ENCODE peak calls at places on chromosomes 16 and 17, in nine cellular contexts. One of them, this sample, is unnamed. For H3K4me1, the result is how much of the 10 kb centered on the place peaks cover.

GRCh38 chr17:79993390-79994221 is 42.1 kb downstream of the TBC1D16 start:
- DNase-seq in neural progenitor cell: peak
- DNase-seq in iPS DF 6.9: no peak
- DNase-seq in psoas muscle: peak
- DNase-seq in thoracic aorta: no peak
- DNase-seq in DND-41: peak
- DNase-seq in left ventricle myocardium inferior: peak
- DNase-seq in prostate gland: peak
- DNase-seq in cardiac muscle cell: peak
- DNase-seq in this sample: peak

GRCh38 chr17:10622610-10623485 is 34.3 kb downstream of the MYH3 start:
- DNase-seq in neural progenitor cell: no peak
- DNase-seq in cardiac muscle cell: no peak
- DNase-seq in DND-41: no peak
- DNase-seq in thoracic aorta: no peak
- DNase-seq in left ventricle myocardium inferior: no peak
- DNase-seq in prostate gland: peak
- DNase-seq in psoas muscle: no peak
- DNase-seq in iPS DF 6.9: no peak
- DNase-seq in this sample: no peak

GRCh38 chr16:14004031-14004718 is 66.9 kb upstream of the MRTFB start:
- DNase-seq in prostate gland: no peak
- DNase-seq in neural progenitor cell: no peak
- DNase-seq in thoracic aorta: no peak
- DNase-seq in psoas muscle: peak
- DNase-seq in cardiac muscle cell: no peak
- DNase-seq in iPS DF 6.9: no peak
- DNase-seq in left ventricle myocardium inferior: peak
- DNase-seq in DND-41: no peak
- DNase-seq in this sample: no peak

GRCh38 chr16:84885024-84885910 is 65.5 kb downstream of the CRISPLD2 start:
- DNase-seq in DND-41: no peak
- DNase-seq in psoas muscle: peak
- DNase-seq in iPS DF 6.9: no peak
- DNase-seq in left ventricle myocardium inferior: peak
- DNase-seq in prostate gland: peak
- DNase-seq in thoracic aorta: no peak
- DNase-seq in neural progenitor cell: peak
- DNase-seq in cardiac muscle cell: no peak
- DNase-seq in this sample: no peak

GRCh38 chr16:63385714-63386113 is 1349.5 kb upstream of the CDH8 start:
- DNase-seq in DND-41: no peak
- DNase-seq in psoas muscle: no peak
- DNase-seq in left ventricle myocardium inferior: no peak
- DNase-seq in thoracic aorta: no peak
- DNase-seq in prostate gland: no peak
- DNase-seq in iPS DF 6.9: no peak
- DNase-seq in neural progenitor cell: no peak
- DNase-seq in cardiac muscle cell: no peak
- DNase-seq in this sample: no peak

GRCh38 chr16:57471852-57472664 is 9.6 kb downstream of the POLR2C start:
- DNase-seq in psoas muscle: no peak
- DNase-seq in neural progenitor cell: no peak
- DNase-seq in DND-41: no peak
- DNase-seq in prostate gland: no peak
- DNase-seq in left ventricle myocardium inferior: no peak
- DNase-seq in cardiac muscle cell: peak
- DNase-seq in iPS DF 6.9: no peak
- DNase-seq in thoracic aorta: no peak
- DNase-seq in this sample: peak

GRCh38 chr17:17848311-17848710 is 11.5 kb upstream of the SREBF1 start:
- DNase-seq in iPS DF 6.9: no peak
- DNase-seq in neural progenitor cell: no peak
- DNase-seq in thoracic aorta: no peak
- DNase-seq in DND-41: no peak
- DNase-seq in cardiac muscle cell: no peak
- DNase-seq in left ventricle myocardium inferior: no peak
- DNase-seq in psoas muscle: no peak
- DNase-seq in prostate gland: no peak
- DNase-seq in this sample: no peak

GRCh38 chr17:8337802-8338744 is 1.6 kb upstream of the ODF4 start:
- DNase-seq in iPS DF 6.9: no peak
- DNase-seq in thoracic aorta: no peak
- DNase-seq in cardiac muscle cell: no peak
- DNase-seq in prostate gland: no peak
- DNase-seq in DND-41: no peak
- DNase-seq in neural progenitor cell: peak
- DNase-seq in left ventricle myocardium inferior: no peak
- DNase-seq in psoas muscle: no peak
- DNase-seq in this sample: no peak

GRCh38 chr16:86865866-86866675 is 287.7 kb downstream of the FOXL1 start:
- DNase-seq in iPS DF 6.9: no peak
- DNase-seq in DND-41: no peak
- DNase-seq in prostate gland: no peak
- DNase-seq in left ventricle myocardium inferior: peak
- DNase-seq in psoas muscle: peak
- DNase-seq in cardiac muscle cell: peak
- DNase-seq in thoracic aorta: no peak
- DNase-seq in neural progenitor cell: no peak
- DNase-seq in this sample: no peak

GRCh38 chr17:56594528-56595418 is 1.3 kb downstream of the NOG start:
- DNase-seq in iPS DF 6.9: no peak
- DNase-seq in cardiac muscle cell: peak
- DNase-seq in left ventricle myocardium inferior: no peak
- DNase-seq in DND-41: peak
- DNase-seq in prostate gland: no peak
- DNase-seq in neural progenitor cell: peak
- DNase-seq in thoracic aorta: no peak
- DNase-seq in psoas muscle: no peak
- DNase-seq in this sample: peak

GRCh38 chr16:3094289-3095027 is 4.6 kb downstream of the ZSCAN10 start:
- DNase-seq in iPS DF 6.9: no peak
- DNase-seq in neural progenitor cell: peak
- DNase-seq in DND-41: peak
- DNase-seq in cardiac muscle cell: peak
- DNase-seq in thoracic aorta: no peak
- DNase-seq in prostate gland: no peak
- DNase-seq in psoas muscle: peak
- DNase-seq in left ventricle myocardium inferior: no peak
- DNase-seq in this sample: peak

GRCh38 chr16:75461575-75461974 is 2.9 kb downstream of the TMEM170A start:
- DNase-seq in left ventricle myocardium inferior: no peak
- DNase-seq in DND-41: no peak
- DNase-seq in cardiac muscle cell: no peak
- DNase-seq in prostate gland: no peak
- DNase-seq in psoas muscle: no peak
- DNase-seq in thoracic aorta: no peak
- DNase-seq in iPS DF 6.9: no peak
- DNase-seq in neural progenitor cell: no peak
- DNase-seq in this sample: no peak

GRCh38 chr17:8041249-8041928 is 2.5 kb downstream of the ALOX15B start:
- DNase-seq in DND-41: peak
- DNase-seq in iPS DF 6.9: no peak
- DNase-seq in left ventricle myocardium inferior: no peak
- DNase-seq in thoracic aorta: no peak
- DNase-seq in cardiac muscle cell: peak
- DNase-seq in psoas muscle: no peak
- DNase-seq in prostate gland: no peak
- DNase-seq in neural progenitor cell: peak
- DNase-seq in this sample: peak

GRCh38 chr16:46673320-46674013 is 15.5 kb downstream of the VPS35 start:
- DNase-seq in cardiac muscle cell: peak
- DNase-seq in thoracic aorta: no peak
- DNase-seq in psoas muscle: no peak
- DNase-seq in neural progenitor cell: peak
- DNase-seq in prostate gland: peak
- DNase-seq in left ventricle myocardium inferior: no peak
- DNase-seq in iPS DF 6.9: peak
- DNase-seq in DND-41: peak
- DNase-seq in this sample: peak

GRCh38 chr17:489758-490329 is 137.2 kb upstream of the RPH3AL start:
- DNase-seq in left ventricle myocardium inferior: no peak
- DNase-seq in iPS DF 6.9: no peak
- DNase-seq in cardiac muscle cell: peak
- DNase-seq in psoas muscle: peak
- DNase-seq in prostate gland: no peak
- DNase-seq in DND-41: peak
- DNase-seq in thoracic aorta: no peak
- DNase-seq in neural progenitor cell: peak
- DNase-seq in this sample: peak
- H3K4me3 ChIP-seq in left ventricle myocardium inferior: peak
- H3K4me3 ChIP-seq in iPS DF 6.9: peak
- H3K4me3 ChIP-seq in cardiac muscle cell: peak
- H3K4me3 ChIP-seq in psoas muscle: peak
- H3K4me3 ChIP-seq in prostate gland: peak
- H3K4me3 ChIP-seq in DND-41: peak
- H3K4me3 ChIP-seq in thoracic aorta: peak
- H3K4me3 ChIP-seq in neural progenitor cell: peak
- H3K4me3 ChIP-seq in this sample: no peak

DNA sequence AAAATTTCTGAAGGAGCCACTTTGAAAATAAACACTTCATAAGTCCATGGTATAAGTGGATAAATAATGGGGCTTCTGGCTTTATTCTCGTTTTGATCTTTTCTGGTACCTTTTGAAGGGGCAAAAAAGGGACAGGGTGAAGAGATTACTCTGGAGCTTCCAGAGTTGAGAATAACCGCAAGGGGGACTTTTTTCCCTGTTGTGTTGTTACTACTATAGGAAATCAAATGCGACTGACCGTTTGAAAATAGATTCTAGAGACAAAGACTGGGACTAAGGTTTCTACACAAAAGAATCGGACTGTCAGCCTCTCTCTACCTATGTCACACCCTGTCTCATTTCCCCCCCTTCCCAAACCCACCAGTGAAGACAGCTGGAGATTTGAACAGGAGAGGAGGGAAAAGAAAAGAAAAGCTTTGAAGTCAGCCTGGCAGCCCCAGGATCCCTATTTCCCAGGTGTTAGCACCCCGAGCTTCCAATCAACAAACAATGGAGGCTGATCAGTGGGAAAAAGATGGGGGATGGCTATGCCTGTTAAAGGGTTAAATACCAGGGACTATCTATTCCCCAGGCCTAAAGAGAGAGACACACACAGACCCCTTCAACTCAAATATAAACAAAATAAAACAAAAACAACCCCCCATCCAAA is 8.3 kb downstream of the HOXB4 start:
- DNase-seq in left ventricle myocardium inferior: no peak
- DNase-seq in neural progenitor cell: no peak
- DNase-seq in prostate gland: no peak
- DNase-seq in psoas muscle: no peak
- DNase-seq in DND-41: no peak
- DNase-seq in thoracic aorta: no peak
- DNase-seq in cardiac muscle cell: no peak
- DNase-seq in iPS DF 6.9: no peak
- DNase-seq in this sample: no peak
- H3K4me1 ChIP-seq in left ventricle myocardium inferior: under half
- H3K4me1 ChIP-seq in neural progenitor cell: under half
- H3K4me1 ChIP-seq in prostate gland: under half
- H3K4me1 ChIP-seq in psoas muscle: under half
- H3K4me1 ChIP-seq in DND-41: under half
- H3K4me1 ChIP-seq in thoracic aorta: under half
- H3K4me1 ChIP-seq in cardiac muscle cell: under half
- H3K4me1 ChIP-seq in iPS DF 6.9: under half
- H3K4me1 ChIP-seq in this sample: under half

DNA sequence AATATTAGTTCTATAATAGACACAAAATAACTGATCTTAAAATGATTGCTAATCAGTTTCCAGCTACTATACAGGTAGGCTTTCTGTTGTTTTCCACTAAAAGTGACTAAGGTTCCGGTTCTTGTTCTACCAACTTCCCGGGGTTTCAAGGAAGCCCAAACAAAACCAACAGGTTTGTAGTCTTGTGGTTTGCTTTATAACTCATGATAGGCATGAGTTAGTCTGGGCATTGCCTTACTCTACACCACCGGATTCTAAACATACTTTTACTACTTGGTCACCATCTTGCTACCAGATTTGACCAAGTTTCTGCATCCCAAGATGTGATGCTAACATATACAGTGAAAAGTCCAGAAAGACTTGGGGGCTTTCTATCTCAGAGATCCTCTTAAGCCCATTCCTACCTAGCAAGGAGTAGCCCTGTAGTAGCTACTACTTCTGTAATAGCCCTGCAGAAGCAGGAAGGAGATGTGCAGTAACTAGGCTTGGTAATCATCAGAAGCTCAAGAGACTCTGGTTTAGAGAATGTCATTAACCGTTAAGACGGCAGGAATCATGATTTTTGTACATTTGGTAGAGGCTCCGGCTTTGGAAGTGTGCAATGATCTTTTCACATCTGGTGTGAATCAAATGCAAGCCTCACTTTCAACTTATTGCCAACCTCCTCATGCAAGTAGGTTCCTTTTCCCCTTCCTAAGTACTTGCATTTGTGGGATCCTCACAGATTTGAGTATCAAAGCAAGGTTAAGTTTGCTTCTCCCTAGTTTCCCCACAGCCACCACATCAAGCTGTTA is 1.6 kb downstream of the FAM117A start:
- DNase-seq in left ventricle myocardium inferior: no peak
- DNase-seq in iPS DF 6.9: no peak
- DNase-seq in cardiac muscle cell: no peak
- DNase-seq in neural progenitor cell: no peak
- DNase-seq in thoracic aorta: no peak
- DNase-seq in psoas muscle: no peak
- DNase-seq in DND-41: no peak
- DNase-seq in prostate gland: no peak
- DNase-seq in this sample: no peak
- H3K4me3 ChIP-seq in left ventricle myocardium inferior: peak
- H3K4me3 ChIP-seq in iPS DF 6.9: peak
- H3K4me3 ChIP-seq in cardiac muscle cell: peak
- H3K4me3 ChIP-seq in neural progenitor cell: peak
- H3K4me3 ChIP-seq in thoracic aorta: peak
- H3K4me3 ChIP-seq in psoas muscle: peak
- H3K4me3 ChIP-seq in DND-41: peak
- H3K4me3 ChIP-seq in prostate gland: peak
- H3K4me3 ChIP-seq in this sample: no peak

DNA sequence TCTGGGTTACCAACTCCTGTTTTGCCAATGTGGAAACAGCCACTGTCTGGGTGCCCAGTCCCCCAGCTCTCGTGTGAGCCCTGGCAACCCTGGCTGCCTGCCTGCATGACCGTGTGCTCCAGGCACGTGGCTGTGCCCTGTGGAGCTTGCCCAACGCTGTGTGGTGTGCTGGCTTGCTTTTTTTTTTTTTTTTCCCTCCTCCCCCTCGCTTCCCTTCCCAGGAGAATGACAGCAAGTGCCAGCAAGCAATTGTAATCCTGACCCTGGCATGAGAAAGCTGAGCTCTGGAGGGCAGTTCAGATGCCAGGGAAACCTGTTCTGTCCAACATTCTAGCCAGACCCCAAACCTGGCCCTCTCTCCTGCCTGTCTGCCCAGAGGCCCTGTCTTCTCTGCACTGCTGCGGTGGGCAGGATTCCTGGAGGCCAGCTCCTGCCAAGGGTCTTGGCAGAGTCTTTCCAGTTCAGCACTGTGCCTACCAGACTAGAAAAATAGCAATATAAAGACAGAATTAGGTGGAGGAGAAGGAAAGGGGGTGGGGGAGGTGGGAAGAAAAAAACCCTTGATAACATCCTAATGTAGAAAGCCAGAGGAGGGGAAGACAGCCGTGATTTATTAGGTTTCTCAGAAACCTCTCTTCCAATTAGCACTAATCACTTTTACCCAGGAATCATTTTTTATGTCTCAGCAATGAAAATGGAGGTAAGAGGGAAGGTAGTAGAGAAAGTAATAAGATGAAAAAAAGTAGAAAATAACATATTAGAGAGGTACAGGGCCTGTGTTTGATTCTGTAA is 9.0 kb downstream of the HLF start:
- DNase-seq in iPS DF 6.9: no peak
- DNase-seq in psoas muscle: peak
- DNase-seq in left ventricle myocardium inferior: peak
- DNase-seq in cardiac muscle cell: no peak
- DNase-seq in thoracic aorta: peak
- DNase-seq in DND-41: no peak
- DNase-seq in prostate gland: peak
- DNase-seq in neural progenitor cell: no peak
- DNase-seq in this sample: peak
- H3K4me1 ChIP-seq in iPS DF 6.9: under half
- H3K4me1 ChIP-seq in psoas muscle: under half
- H3K4me1 ChIP-seq in left ventricle myocardium inferior: half or more
- H3K4me1 ChIP-seq in cardiac muscle cell: under half
- H3K4me1 ChIP-seq in thoracic aorta: under half
- H3K4me1 ChIP-seq in DND-41: under half
- H3K4me1 ChIP-seq in prostate gland: under half
- H3K4me1 ChIP-seq in neural progenitor cell: under half
- H3K4me1 ChIP-seq in this sample: under half

This sample was measured in body of pancreas.